ENCODE peak calls at places on chromosomes 16 and 17, in four cellular contexts. X is IMR-90, O is A549, T is K562. Q is an unnamed sample.

GRCh38 chr16:69941251-69942098 is 9.7 kb upstream of the CLEC18A start:
- DNase-seq in X (no peak), O (no peak), T (no peak), Q (no peak)

GRCh38 chr17:73452056-73452455 is 140.3 kb upstream of the CDC42EP4 start:
- DNase-seq in X (no peak), O (no peak), T (no peak), Q (no peak)

GRCh38 chr16:20175358-20175757 is 101.7 kb upstream of the GPR139 start:
- DNase-seq in X (no peak), O (no peak), T (no peak), Q (no peak)

GRCh38 chr16:71348262-71349085 is 10.0 kb upstream of the CALB2 start:
- DNase-seq in X (no peak), O (no peak), T (no peak), Q (no peak)

GRCh38 chr17:15981646-15982580 is 17.6 kb downstream of the ZSWIM7 start:
- DNase-seq in X (peak; percentile 84), O (no peak), T (peak; percentile 74), Q (no peak)

GRCh38 chr17:75084039-75084660 is 3.6 kb upstream of the SLC16A5 start:
- DNase-seq in X (no peak), O (no peak), T (peak; percentile 55), Q (peak; percentile 96)

GRCh38 chr17:81384929-81385319 is 10.3 kb upstream of the BAHCC1 start:
- DNase-seq in X (no peak), O (no peak), T (no peak), Q (no peak)

GRCh38 chr16:72927199-72928088 is 120.5 kb downstream of the ZFHX3 start:
- DNase-seq in X (peak; percentile 97), O (peak; percentile 25), T (no peak), Q (peak; percentile 95)

GRCh38 chr17:50719924-50720805 is 762 bp downstream of the LUC7L3 start:
- DNase-seq in X (no peak), O (no peak), T (peak; percentile 12), Q (no peak)

GRCh38 chr16:84013787-84014569 is 28.6 kb downstream of the SLC38A8 start:
- DNase-seq in X (peak; percentile 2), O (peak; percentile 70), T (peak; percentile 99), Q (peak; percentile 94)

GRCh38 chr17:7586673-7587419 is 3.0 kb downstream of the SOX15 start:
- DNase-seq in X (no peak), O (peak; percentile 85), T (peak; percentile 87), Q (peak; percentile 62)

GRCh38 chr16:51524555-51525373 is 373.7 kb upstream of the SALL1 start:
- DNase-seq in X (peak; percentile 75), O (peak; percentile 26), T (no peak), Q (no peak)

GRCh38 chr17:75490173-75490743 is 25.1 kb downstream of the CASKIN2 start:
- DNase-seq in X (no peak), O (no peak), T (no peak), Q (no peak)

GRCh38 chr16:83318390-83318789 is 489.4 kb upstream of the HSBP1 start:
- DNase-seq in X (no peak), O (no peak), T (no peak), Q (no peak)

GRCh38 chr17:57537524-57538410 is 207.3 kb downstream of the CCDC182 start:
- DNase-seq in X (no peak), O (no peak), T (no peak), Q (peak; percentile 90)

GRCh38 chr17:7846765-7847661 is 7.9 kb upstream of the TMEM88 start:
- DNase-seq in X (no peak), O (no peak), T (no peak), Q (no peak)

GRCh38 chr17:77148109-77148958 is 7.6 kb downstream of the SEC14L1 start:
- DNase-seq in X (no peak), O (no peak), T (no peak), Q (peak; percentile 54)

GRCh38 chr16:85556456-85557082 is 56.6 kb upstream of the GSE1 start:
- DNase-seq in X (no peak), O (peak; percentile 53), T (peak; percentile 84), Q (no peak)

GRCh38 chr16:70706948-70707465 is 21.2 kb upstream of the MTSS2 start:
- DNase-seq in X (peak; percentile 91), O (peak; percentile 74), T (no peak), Q (no peak)

GRCh38 chr17:52681486-52681885 is 523.0 kb upstream of the CA10 start:
- DNase-seq in X (no peak), O (no peak), T (no peak), Q (no peak)

GRCh38 chr16:88022076-88023042 is 71.1 kb downstream of the BANP start:
- DNase-seq in X (no peak), O (no peak), T (no peak), Q (no peak)

GRCh38 chr16:53773150-53773846 is 69.3 kb downstream of the FTO start:
- DNase-seq in X (peak; percentile 79), O (peak; percentile 51), T (peak; percentile 65), Q (peak; percentile 81)

GRCh38 chr16:20740007-20740883 is 1.4 kb downstream of the THUMPD1 start:
- DNase-seq in X (no peak), O (peak; percentile 21), T (no peak), Q (peak; percentile 19)

GRCh38 chr16:53207810-53208752 is 153.3 kb downstream of the CHD9 start:
- DNase-seq in X (peak; percentile 83), O (peak; percentile 84), T (peak; percentile 91), Q (peak; percentile 72)

GRCh38 chr17:14748036-14748715 is 447.3 kb downstream of the HS3ST3B1 start:
- DNase-seq in X (no peak), O (no peak), T (no peak), Q (no peak)

GRCh38 chr16:79307214-79307613 is 293.3 kb downstream of the MAF start:
- DNase-seq in X (no peak), O (no peak), T (no peak), Q (no peak)

GRCh38 chr16:16774389-16774788 is 395.4 kb downstream of the NPIPA7 start:
- DNase-seq in X (no peak), O (no peak), T (no peak), Q (peak; percentile 30)

GRCh38 chr17:76556759-76557367 is 17.0 kb downstream of the PRCD start:
- DNase-seq in X (peak; percentile 49), O (no peak), T (peak; percentile 51), Q (peak; percentile 53)

GRCh38 chr16:73615256-73615655 is 567.3 kb upstream of the ZFHX3 start:
- DNase-seq in X (no peak), O (no peak), T (no peak), Q (no peak)

GRCh38 chr17:34616148-34616547 is 36.8 kb downstream of the TMEM132E start:
- DNase-seq in X (no peak), O (no peak), T (no peak), Q (no peak)

GRCh38 chr17:82668631-82669099 is 20.4 kb upstream of the WDR45B start:
- DNase-seq in X (peak; percentile 44), O (peak; percentile 84), T (peak; percentile 70), Q (peak; percentile 78)

GRCh38 chr17:61139219-61139618 is 260.4 kb upstream of the TBX2 start:
- DNase-seq in X (peak; percentile 88), O (no peak), T (no peak), Q (no peak)

GRCh38 chr17:67818110-67819002 is 6.9 kb upstream of the BPTF start:
- DNase-seq in X (no peak), O (no peak), T (no peak), Q (no peak)

GRCh38 chr17:74798239-74798707 is 22.1 kb upstream of the NAT9 start:
- DNase-seq in X (peak; percentile 36), O (no peak), T (no peak), Q (no peak)

GRCh38 chr16:87791295-87792204 is 25.8 kb upstream of the KLHDC4 start:
- DNase-seq in X (no peak), O (no peak), T (no peak), Q (no peak)

GRCh38 chr17:67258836-67259468 is 14.0 kb upstream of the HELZ start:
- DNase-seq in X (no peak), O (no peak), T (no peak), Q (no peak)

GRCh38 chr16:87829123-87829980 is 40.0 kb downstream of the SLC7A5 start:
- DNase-seq in X (no peak), O (no peak), T (no peak), Q (no peak)

GRCh38 chr16:48350716-48351115 is 34.5 kb downstream of the SIAH1 start:
- DNase-seq in X (no peak), O (no peak), T (no peak), Q (no peak)

GRCh38 chr17:79388556-79389295 is 222.1 kb downstream of the RBFOX3 start:
- DNase-seq in X (peak; percentile 27), O (peak; percentile 93), T (peak; percentile 54), Q (peak; percentile 34)
- TF ChIP-seq MAZ in X (no peak), O (no peak), T (no peak), Q (no peak)

GRCh38 chr17:337866-338265 is 14.7 kb downstream of the RPH3AL start:
- DNase-seq in X (no peak), O (no peak), T (no peak), Q (no peak)
- TF ChIP-seq MAZ in X (no peak), O (no peak), T (no peak), Q (no peak)

DNA sequence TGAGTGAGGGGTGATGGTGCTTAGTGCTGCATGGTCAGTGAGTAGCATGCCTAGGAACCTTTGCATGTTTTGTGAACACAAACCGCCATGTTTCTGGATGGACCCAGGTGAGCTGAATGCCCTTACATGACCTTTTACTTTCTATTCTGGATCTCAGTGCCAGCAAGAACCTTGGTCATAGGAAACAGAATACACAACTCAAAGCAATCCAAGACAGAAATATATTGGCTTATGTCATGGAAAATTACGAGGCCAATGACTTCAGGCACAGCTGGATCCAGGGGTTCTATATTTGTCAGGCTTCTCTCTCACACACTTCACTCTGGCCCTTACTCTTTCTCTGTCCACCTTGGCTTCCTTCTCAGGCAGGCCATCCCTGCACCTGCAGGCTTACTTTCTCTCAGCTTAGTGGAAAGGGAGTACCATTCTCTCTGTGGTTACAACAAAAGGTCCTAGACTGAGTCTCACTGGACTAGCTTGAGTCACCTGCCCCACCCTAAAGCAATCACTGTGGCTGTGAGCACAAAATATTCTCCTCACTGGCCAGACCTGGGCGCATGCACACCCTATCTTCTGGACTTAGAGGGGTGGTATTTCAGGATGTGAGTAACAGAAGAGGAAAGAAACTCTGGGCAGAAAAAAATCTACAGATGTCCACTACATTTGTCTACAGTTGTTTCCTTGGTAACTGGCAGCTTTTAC is 20.4 kb upstream of the CPNE2 start:
- DNase-seq in X (peak; percentile 62), O (no peak), T (no peak), Q (no peak)
- TF ChIP-seq MAZ in X (no peak), O (no peak), T (no peak), Q (no peak)

GRCh38 chr17:9021985-9022552 is 759 bp downstream of the NTN1 start:
- DNase-seq in X (peak; percentile 4), O (no peak), T (no peak), Q (no peak)
- TF ChIP-seq MAZ in X (no peak), O (no peak), T (no peak), Q (no peak)

GRCh38 chr16:2156849-2157224 is 1.3 kb downstream of the TRAF7 start:
- DNase-seq in X (no peak), O (no peak), T (no peak), Q (no peak)

GRCh38 chr16:2155091-2156024 is at the start of gene TRAF7:
- DNase-seq in X (peak; percentile 100), O (peak; percentile 99), T (peak; percentile 100), Q (peak; percentile 100)

GRCh38 chr16:2154533-2155090 is 970 bp upstream of the TRAF7 start:
- DNase-seq in X (no peak), O (no peak), T (no peak), Q (no peak)

GRCh38 chr16:2157480-2158261 is 2.1 kb downstream of the TRAF7 start:
- DNase-seq in X (no peak), O (no peak), T (no peak), Q (peak; percentile 85)

GRCh38 chr16:2156025-2156848 is 655 bp downstream of the TRAF7 start:
- DNase-seq in X (peak; percentile 76), O (no peak), T (peak; percentile 64), Q (peak; percentile 39)
- TF ChIP-seq MAZ in X (no peak), O (no peak), T (no peak), Q (no peak)